ENCODE peak calls at places on chromosome 4, in six cellular contexts. G is heart right ventricle; O is T-helper 2 cell; L is coronary artery; U is stimulated activated CD4-positive, alpha-beta T cell treated with anti-CD3 and anti-CD28 coated beads, Interleukin-15, amount 100 ng/mL, for 1 hour; D is HT-29. T is an unnamed sample.

GRCh38 chr4:109469915-109470314 is 36.3 kb downstream of the SEC24B start:
- DNase-seq in G (no peak), O (no peak), L (no peak), U (no peak), D (no peak), T (no peak)

GRCh38 chr4:155774033-155774432 is 15.2 kb downstream of the GUCY1B1 start:
- DNase-seq in G (no peak), O (no peak), L (no peak), U (no peak), D (no peak), T (no peak)

GRCh38 chr4:122652379-122652778 is 31.5 kb upstream of the IL21 start:
- DNase-seq in G (no peak), O (no peak), L (no peak), U (no peak), D (peak), T (no peak)

GRCh38 chr4:165006886-165007285 is 24.9 kb upstream of the TRIM60 start:
- DNase-seq in G (no peak), O (no peak), L (no peak), U (no peak), D (no peak), T (peak)

GRCh38 chr4:189021831-189022230 is 882.6 kb downstream of the TRIML1 start:
- DNase-seq in G (no peak), O (no peak), L (no peak), U (no peak), D (no peak), T (no peak)

GRCh38 chr4:166895771-166896170 is 338.5 kb downstream of the SPOCK3 start:
- DNase-seq in G (no peak), O (no peak), L (no peak), U (no peak), D (no peak), T (no peak)

GRCh38 chr4:123587983-123588494 is 191.4 kb downstream of the SPRY1 start:
- DNase-seq in G (no peak), O (no peak), L (no peak), U (no peak), D (no peak), T (no peak)

GRCh38 chr4:8409271-8410065 is 31.1 kb downstream of the ACOX3 start:
- DNase-seq in G (peak), O (no peak), L (no peak), U (no peak), D (peak), T (no peak)